ENCODE peak calls at places on chromosomes 7 and 10, in nine cellular contexts. K is progenitor cell of endocrine pancreas; N is stimulated activated CD4-positive, alpha-beta T cell treated with anti-CD3 and anti-CD28 coated beads, Interleukin-15, amount 100 ng/mL, for 24 hours; V is Right ventricle myocardium superior; C is H54; Z is SHP77; L is anterior cingulate cortex; J is fibroblast of lung; G is stimulated activated CD8-positive, alpha-beta memory T cell treated with anti-CD3 and anti-CD28 coated beads, Interleukin-4, amount 100 ng/mL, for 1 hour. R is an unnamed sample.
A peak's percentile ranks its signal among the peaks of the same experiment; 100 is the strongest.

GRCh38 chr10:51251110-51251509 is 176.8 kb downstream of the PRKG1 start:
- DNase-seq in L (no peak), J (peak; percentile 12), C (no peak), K (no peak), V (no peak), G (no peak), N (no peak), Z (no peak), R (no peak)

GRCh38 chr7:157840913-157841756 is 504.3 kb downstream of the DNAJB6 start:
- DNase-seq in C (no peak), G (no peak), J (no peak), N (no peak), Z (no peak), K (no peak), V (peak; percentile 35), L (no peak), R (no peak)

GRCh38 chr7:112669306-112669705 is 120.9 kb downstream of the TMEM168 start:
- DNase-seq in Z (no peak), N (no peak), V (no peak), J (no peak), L (no peak), G (no peak), K (no peak), C (no peak), R (no peak)

GRCh38 chr10:124526621-124527267 is 65.1 kb downstream of the LHPP start:
- DNase-seq in V (no peak), C (no peak), J (no peak), L (no peak), K (no peak), Z (no peak), G (no peak), N (no peak), R (no peak)

GRCh38 chr10:4108693-4109092 is 323.7 kb upstream of the KLF6 start:
- DNase-seq in V (no peak), K (no peak), N (no peak), G (no peak), J (no peak), L (no peak), C (no peak), Z (no peak), R (no peak)

GRCh38 chr7:77657427-77658331 is 38.6 kb upstream of the RSBN1L start:
- DNase-seq in K (no peak), J (peak; percentile 22), V (no peak), N (no peak), Z (peak; percentile 21), L (no peak), C (no peak), G (no peak), R (no peak)

GRCh38 chr10:61376908-61377368 is 76.2 kb downstream of the TMEM26 start:
- DNase-seq in J (no peak), N (no peak), G (no peak), L (no peak), Z (no peak), V (no peak), C (no peak), K (no peak), R (no peak)

GRCh38 chr7:21944616-21945373 is 904 bp downstream of the CDCA7L start:
- DNase-seq in C (no peak), J (peak; percentile 17), N (peak; percentile 71), V (peak; percentile 61), K (peak; percentile 53), Z (peak; percentile 77), L (no peak), G (no peak), R (no peak)

GRCh38 chr7:132815696-132816334 is 239.5 kb upstream of the PLXNA4 start:
- DNase-seq in V (no peak), G (no peak), N (no peak), L (no peak), J (peak; percentile 42), C (no peak), K (no peak), Z (no peak), R (no peak)

GRCh38 chr10:77548157-77548556 is 89.5 kb downstream of the KCNMA1 start:
- DNase-seq in J (no peak), Z (no peak), G (no peak), C (no peak), V (no peak), K (no peak), L (no peak), N (no peak), R (no peak)

GRCh38 chr10:92688927-92689662 is 660 bp upstream of the HHEX start:
- DNase-seq in G (no peak), K (peak; percentile 42), Z (no peak), V (peak; percentile 56), N (peak; percentile 26), C (no peak), L (no peak), J (peak; percentile 48), R (no peak)

GRCh38 chr10:3850999-3851937 is 66.3 kb upstream of the KLF6 start:
- DNase-seq in V (no peak), J (peak; percentile 93), L (no peak), Z (no peak), G (no peak), K (no peak), N (no peak), C (no peak), R (no peak)

R was measured in cortex of kidney.